ENCODE peak calls at places on chromosomes 11 and 22, in four cellular contexts. D is AML-193; J is activated effector memory CD4-positive, alpha-beta T cell treated with anti-CD3 and anti-CD28 coated beads, Interleukin-2, amount 50 U/mL, for 16 hours; S is GM04504. C is an unnamed sample.

GRCh38 chr11:64866173-64866491 is 12.3 kb downstream of the EHD1 start:
- DNase-seq in D (no peak), J (no peak), S (no peak), C (no peak)

GRCh38 chr11:13889566-13890214 is 72.8 kb upstream of the SPON1 start:
- DNase-seq in D (no peak), J (no peak), S (no peak), C (no peak)

GRCh38 chr11:8567597-8568198 is 26.3 kb downstream of the STK33 start:
- DNase-seq in D (no peak), J (no peak), S (no peak), C (no peak)

GRCh38 chr11:121467965-121468364 is 15.2 kb upstream of the SORL1-AS1 start:
- DNase-seq in D (no peak), J (peak), S (no peak), C (no peak)

GRCh38 chr11:27429740-27430451 is 42.7 kb downstream of the LGR4 start:
- DNase-seq in D (no peak), J (no peak), S (no peak), C (peak)

GRCh38 chr11:107243929-107244328 is 213.7 kb downstream of the CWF19L2 start:
- DNase-seq in D (no peak), J (no peak), S (no peak), C (no peak)

GRCh38 chr11:2804189-2804588 is 81.4 kb downstream of the CDKN1C start:
- DNase-seq in D (no peak), J (no peak), S (no peak), C (no peak)

GRCh38 chr11:2175659-2176058 is 4.0 kb upstream of the TH start:
- DNase-seq in D (no peak), J (no peak), S (no peak), C (no peak)

GRCh38 chr11:101446726-101447125 is 137.1 kb downstream of the TRPC6 start:
- DNase-seq in D (no peak), J (no peak), S (no peak), C (no peak)

GRCh38 chr11:72778535-72779494 is 15.0 kb downstream of the STARD10 start:
- DNase-seq in D (no peak), J (no peak), S (no peak), C (no peak)

GRCh38 chr22:42500164-42500835 is 19.3 kb downstream of the RRP7A start:
- DNase-seq in D (peak), J (peak), S (peak), C (no peak)

GRCh38 chr11:79439430-79439892 is 1.4 kb downstream of the TENM4 start:
- DNase-seq in D (no peak), J (no peak), S (no peak), C (no peak)

GRCh38 chr11:104995001-104995408 is 26.6 kb upstream of the CASP4 start:
- DNase-seq in D (no peak), J (no peak), S (no peak), C (no peak)

GRCh38 chr11:34825670-34826383 is 90.4 kb downstream of the APIP start:
- DNase-seq in D (no peak), J (no peak), S (no peak), C (no peak)

GRCh38 chr11:2655834-2656622 is 43.8 kb downstream of the KCNQ1OT1 start:
- DNase-seq in D (no peak), J (no peak), S (no peak), C (peak)

GRCh38 chr11:94574193-94574961 is 7.2 kb downstream of the PIWIL4 start:
- DNase-seq in D (peak), J (no peak), S (peak), C (peak)

GRCh38 chr11:67266424-67267187 is at the start of gene GRK2:
- DNase-seq in D (peak), J (peak), S (no peak), C (no peak)

GRCh38 chr11:88629496-88629895 is 292.0 kb upstream of the CTSC start:
- DNase-seq in D (no peak), J (no peak), S (no peak), C (no peak)

GRCh38 chr11:23988381-23989006 is 508.4 kb upstream of the LUZP2 start:
- DNase-seq in D (no peak), J (no peak), S (no peak), C (no peak)

GRCh38 chr22:40178417-40179409 is 988 bp downstream of the TNRC6B start:
- DNase-seq in D (peak), J (peak), S (no peak), C (peak)

GRCh38 chr22:27718186-27719032 is 83.1 kb downstream of the MN1 start:
- DNase-seq in D (no peak), J (no peak), S (peak), C (peak)

GRCh38 chr11:61930936-61931335 is 13.6 kb upstream of the RAB3IL1 start:
- DNase-seq in D (no peak), J (no peak), S (no peak), C (no peak)

GRCh38 chr22:27990879-27991278 is 71.8 kb upstream of the PITPNB start:
- DNase-seq in D (no peak), J (peak), S (no peak), C (peak)

GRCh38 chr11:65315204-65315865 is 669 bp downstream of the CDC42EP2 start:
- DNase-seq in D (peak), J (peak), S (no peak), C (peak)

GRCh38 chr11:66727282-66727882 is 1.6 kb downstream of the SPTBN2 start:
- DNase-seq in D (no peak), J (peak), S (no peak), C (peak)